ENCODE peak calls at places on chromosomes 12 and 14, in six cellular contexts. E is A549, O is HepG2, A is K562, D is endothelial cell of umbilical vein, I is GM12878. H is an unnamed sample.

GRCh38 chr14:35034440-35034833 is 11.6 kb upstream of the FAM177A1 start:
- DNase-seq in I (no peak), E (no peak), O (no peak), D (no peak), A (no peak), H (no peak)

GRCh38 chr12:101243074-101243473 is 33.0 kb upstream of the SLC5A8 start:
- DNase-seq in A (no peak), E (no peak), O (no peak), D (no peak), I (no peak), H (no peak)

GRCh38 chr12:95922231-95922630 is 20.2 kb downstream of the CCDC38 start:
- DNase-seq in D (no peak), E (no peak), O (no peak), A (no peak), I (no peak), H (peak; percentile 85)

GRCh38 chr14:68546839-68547238 is 246.0 kb downstream of the ZFP36L1 start:
- DNase-seq in O (no peak), A (no peak), E (no peak), I (no peak), D (no peak), H (no peak)

GRCh38 chr12:58419182-58419760 is 477.9 kb downstream of the ATP23 start:
- DNase-seq in I (no peak), D (no peak), O (no peak), E (no peak), A (no peak), H (no peak)

GRCh38 chr12:110794623-110795280 is 52.0 kb upstream of the CCDC63 start:
- DNase-seq in A (no peak), D (no peak), E (no peak), I (no peak), O (no peak), H (no peak)

GRCh38 chr12:92034858-92035401 is 110.7 kb downstream of the BTG1 start:
- DNase-seq in O (peak; percentile 44), E (peak; percentile 24), I (peak; percentile 99), A (no peak), D (peak; percentile 87), H (no peak)

GRCh38 chr14:36524874-36525745 is 5.1 kb upstream of the NKX2-1 start:
- DNase-seq in I (no peak), E (peak; percentile 70), O (peak; percentile 74), D (no peak), A (peak; percentile 49), H (peak; percentile 13)

GRCh38 chr12:32997471-32997870 is 100.9 kb upstream of the PKP2 start:
- DNase-seq in D (no peak), A (no peak), O (no peak), E (no peak), I (no peak), H (no peak)

GRCh38 chr12:85955127-85955526 is 81.0 kb downstream of the NTS start:
- DNase-seq in I (no peak), D (peak; percentile 13), E (no peak), O (no peak), A (no peak), H (no peak)

GRCh38 chr14:92012121-92012748 is 27.6 kb downstream of the TRIP11 start:
- DNase-seq in E (no peak), O (no peak), A (no peak), I (no peak), D (no peak), H (no peak)

DNA sequence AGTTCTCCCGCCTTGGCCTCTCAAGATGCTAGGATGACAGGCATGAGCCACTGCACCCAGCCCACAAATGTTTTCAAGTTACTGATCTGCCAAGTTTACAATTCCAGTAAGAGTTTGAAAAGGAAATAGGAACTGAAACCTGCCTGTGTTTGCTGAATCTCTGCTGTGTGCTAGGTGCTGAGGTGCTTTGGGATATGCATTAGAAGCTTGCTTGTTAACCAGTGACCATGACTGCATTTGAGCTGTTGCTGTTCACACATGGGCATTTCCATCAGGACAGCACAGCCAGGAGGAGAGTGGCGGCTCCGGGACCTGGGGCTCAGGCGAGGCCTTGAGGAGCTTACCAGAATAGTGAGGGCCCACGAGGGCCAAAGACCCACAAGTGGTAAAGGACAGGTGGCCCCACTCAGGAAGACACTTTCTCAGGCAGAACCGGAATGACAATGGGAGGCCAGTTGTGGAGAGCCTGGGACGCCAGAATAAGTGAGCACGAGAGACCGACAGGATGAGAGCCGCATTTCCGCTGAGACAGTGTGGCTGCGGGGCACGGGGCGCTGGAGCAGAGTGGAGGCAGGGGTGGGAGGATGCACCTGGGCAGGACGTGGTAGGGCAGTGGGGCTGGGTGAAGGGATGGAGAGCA is 54.5 kb upstream of the MMP17 start:
- DNase-seq in D (no peak), A (no peak), I (peak; percentile 84), O (no peak), E (no peak), H (no peak)
- TF ChIP-seq POLR2A in D (no peak), A (no peak), I (peak; percentile 58), O (no peak), E (no peak), H (no peak)

GRCh38 chr12:3134526-3135135 is 57.5 kb downstream of the TSPAN9 start:
- DNase-seq in A (no peak), I (no peak), D (no peak), O (no peak), E (no peak), H (no peak)

GRCh38 chr12:3134126-3134525 is 56.9 kb downstream of the TSPAN9 start:
- DNase-seq in A (no peak), D (no peak), I (no peak), O (no peak), E (no peak), H (no peak)

GRCh38 chr12:3136641-3137267 is 59.6 kb downstream of the TSPAN9 start:
- DNase-seq in O (no peak), E (no peak), A (no peak), D (no peak), I (no peak), H (no peak)

GRCh38 chr12:3137268-3137761 is 60.1 kb downstream of the TSPAN9 start:
- DNase-seq in O (no peak), A (no peak), D (peak; percentile 60), E (peak; percentile 15), I (no peak), H (no peak)

GRCh38 chr12:3135522-3136461 is 58.6 kb downstream of the TSPAN9 start:
- DNase-seq in O (peak; percentile 73), A (peak; percentile 75), E (peak; percentile 89), D (peak; percentile 69), I (peak; percentile 20), H (peak; percentile 82)
- TF ChIP-seq MYC in O (no peak), A (no peak), E (no peak), D (no peak), I (no peak), H (no peak)

DNA sequence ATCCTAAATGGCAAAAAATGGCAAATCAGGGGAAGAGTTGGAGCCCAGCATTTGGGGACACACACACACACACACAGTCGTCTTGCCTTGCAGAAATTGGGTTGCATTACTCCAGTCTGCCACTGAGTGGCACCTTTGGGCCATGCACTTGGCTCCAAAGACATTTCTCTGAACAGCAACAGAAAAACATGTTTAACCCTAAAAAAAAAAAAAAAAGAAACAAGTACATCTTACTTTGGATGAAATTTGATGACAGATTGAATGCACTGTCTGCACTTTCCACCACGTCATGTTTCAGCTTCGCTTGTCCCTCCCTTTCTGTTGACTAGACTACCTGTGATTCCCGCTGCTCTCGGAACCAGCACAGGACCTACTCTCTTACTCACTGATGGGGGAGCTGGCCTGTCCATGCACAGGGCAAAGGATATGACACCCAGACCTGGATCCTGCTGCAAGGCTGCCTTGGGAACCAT is 376.9 kb downstream of the DPF3 start:
- DNase-seq in O (peak; percentile 46), D (peak; percentile 83), E (no peak), I (peak; percentile 53), A (peak; percentile 44), H (peak; percentile 72)
- TF ChIP-seq MAX in O (no peak), D (no peak), E (no peak), I (no peak), A (no peak), H (no peak)

DNA sequence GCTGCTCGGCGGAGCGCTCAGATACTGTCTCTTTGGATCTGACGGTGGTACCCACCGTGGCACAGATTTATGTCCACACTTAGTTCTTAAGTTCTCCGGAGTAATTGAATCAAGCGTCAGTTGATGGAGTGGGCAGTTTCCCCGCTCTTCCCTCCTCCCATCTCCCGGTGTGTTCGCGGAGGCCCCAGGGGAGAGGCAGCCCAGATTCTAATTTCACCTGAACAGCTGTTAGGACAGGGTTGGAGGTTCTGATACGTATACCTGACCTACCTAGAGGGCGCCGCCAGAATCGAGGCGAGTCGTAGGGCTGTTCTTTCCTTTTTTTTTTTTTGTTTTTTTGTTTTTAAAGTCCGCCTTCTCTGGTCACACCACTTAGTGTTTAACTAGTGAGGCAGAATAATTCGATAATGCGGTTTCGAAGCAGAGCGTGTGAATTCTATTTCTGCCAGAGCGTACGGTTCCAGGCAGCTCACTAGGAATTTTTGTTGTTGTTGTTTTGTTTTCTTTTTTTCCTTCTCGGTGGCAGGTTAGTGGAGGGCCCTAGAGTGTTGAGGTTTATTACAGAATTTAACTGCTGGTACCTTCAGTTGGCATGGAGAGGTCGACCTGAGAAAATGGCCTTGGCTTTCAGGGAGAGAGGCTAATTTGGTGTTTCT is 22.3 kb upstream of the GNS start:
- DNase-seq in O (no peak), D (peak; percentile 36), E (no peak), A (no peak), I (no peak), H (no peak)
- TF ChIP-seq POLR2A in O (no peak), D (no peak), E (no peak), A (no peak), I (no peak), H (no peak)

GRCh38 chr14:22520235-22520634 is 68.8 kb downstream of the DAD1 start:
- DNase-seq in D (peak; percentile 70), E (no peak), A (peak; percentile 10), I (no peak), O (no peak), H (no peak)
- TF ChIP-seq MYC in D (no peak), E (no peak), A (no peak), I (no peak), O (no peak), H (no peak)

DNA sequence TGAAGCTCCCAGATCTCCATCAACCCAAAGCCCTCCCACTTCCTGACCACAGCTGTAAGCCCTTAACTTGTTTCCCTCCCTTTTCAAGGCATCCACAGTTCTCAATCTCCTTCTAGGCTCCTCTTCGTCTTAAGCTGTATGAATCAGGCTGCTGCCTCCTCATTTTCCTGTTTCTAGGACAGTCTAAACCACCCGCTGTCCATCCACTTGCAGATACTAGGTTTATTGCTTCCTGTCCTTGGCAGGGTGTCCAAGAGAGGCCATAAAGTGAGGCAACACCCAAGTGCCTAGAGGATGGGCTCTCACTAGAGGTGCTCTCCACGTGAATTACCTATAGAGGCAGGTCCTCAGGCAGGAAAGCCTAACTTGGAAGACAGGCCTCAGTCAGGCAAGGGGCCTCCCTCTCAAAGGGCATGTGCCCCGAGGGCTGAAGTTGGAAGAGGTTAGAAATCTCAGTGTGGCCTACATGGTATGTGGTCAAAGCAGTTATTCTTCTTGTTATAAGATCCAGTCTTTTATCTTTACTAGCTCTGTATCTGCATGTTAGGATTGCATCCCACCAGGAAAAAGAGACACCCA is 8.8 kb upstream of the TMEM106C start:
- DNase-seq in D (no peak), O (no peak), E (no peak), I (no peak), A (no peak), H (no peak)
- TF ChIP-seq MAX in D (no peak), O (no peak), E (no peak), I (no peak), A (no peak), H (no peak)